ENCODE peak calls at places on chromosome 22, in four cellular contexts. E, Q, U and M are unnamed samples. For H3K9me3, the result is how much of the 10 kb centered on the place peaks cover.

GRCh38 chr22:43890901-43891331 is 897 bp downstream of the PNPLA5 start:
- DNase-seq in E (no peak), Q (no peak), U (no peak), M (no peak)

GRCh38 chr22:27329471-27329870 is 472.1 kb downstream of the MN1 start:
- DNase-seq in E (no peak), Q (no peak), U (no peak), M (no peak)

GRCh38 chr22:46911341-46911740 is 148.9 kb downstream of the TBC1D22A start:
- DNase-seq in E (no peak), Q (no peak), U (peak), M (no peak)

GRCh38 chr22:35037089-35037488 is 28.9 kb upstream of the ISX start:
- DNase-seq in E (no peak), Q (no peak), U (no peak), M (no peak)

GRCh38 chr22:38959574-38959973 is 2.2 kb downstream of the APOBEC3A start:
- DNase-seq in E (no peak), Q (no peak), U (no peak), M (no peak)

GRCh38 chr22:37459211-37459610 is 27.0 kb downstream of the MFNG start:
- DNase-seq in E (no peak), Q (no peak), U (no peak), M (no peak)

GRCh38 chr22:42322562-42322926 is 52.1 kb upstream of the TCF20 start:
- DNase-seq in E (no peak), Q (no peak), U (no peak), M (no peak)

GRCh38 chr22:46587492-46588278 is 32.5 kb upstream of the GRAMD4 start:
- DNase-seq in E (no peak), Q (no peak), U (peak), M (no peak)

GRCh38 chr22:36871669-36872081 is 10.9 kb downstream of the NCF4 start:
- DNase-seq in E (no peak), Q (no peak), U (no peak), M (no peak)

GRCh38 chr22:46652081-46652929 is 32.1 kb downstream of the GRAMD4 start:
- DNase-seq in E (no peak), Q (no peak), U (no peak), M (no peak)

GRCh38 chr22:29215012-29215860 is 9.5 kb downstream of the EMID1 start:
- DNase-seq in E (no peak), Q (no peak), U (peak), M (no peak)

GRCh38 chr22:35591696-35592417 is 25.3 kb downstream of the MB start:
- DNase-seq in E (no peak), Q (no peak), U (no peak), M (no peak)

GRCh38 chr22:40070701-40071100 is 75.9 kb downstream of the FAM83F start:
- DNase-seq in E (no peak), Q (no peak), U (no peak), M (no peak)

GRCh38 chr22:36986242-36986821 is 32.9 kb downstream of the TST start:
- DNase-seq in E (no peak), Q (no peak), U (no peak), M (no peak)

GRCh38 chr22:21450320-21450831 is 16.8 kb upstream of the TMEM191C start:
- DNase-seq in E (no peak), Q (no peak), U (no peak), M (peak)

GRCh38 chr22:22584722-22585121 is 25.7 kb upstream of the PRAME start:
- DNase-seq in E (no peak), Q (no peak), U (no peak), M (no peak)

GRCh38 chr22:43917523-43917922 is 6.1 kb upstream of the PNPLA3 start:
- DNase-seq in E (no peak), Q (no peak), U (no peak), M (no peak)

GRCh38 chr22:22913989-22914388 is 26.4 kb downstream of the IGLL5 start:
- DNase-seq in E (no peak), Q (no peak), U (no peak), M (no peak)

GRCh38 chr22:39647836-39648500 is 77.4 kb downstream of the CACNA1I start:
- DNase-seq in E (no peak), Q (no peak), U (no peak), M (no peak)

GRCh38 chr22:36162127-36163034 is 1.8 kb upstream of the APOL3 start:
- DNase-seq in E (no peak), Q (no peak), U (no peak), M (no peak)

GRCh38 chr22:38017272-38017920 is 33.0 kb upstream of the SOX10 start:
- DNase-seq in E (peak), Q (no peak), U (peak), M (peak)

GRCh38 chr22:37566903-37567798 is 6.9 kb downstream of the CDC42EP1 start:
- DNase-seq in E (peak), Q (no peak), U (peak), M (peak)

GRCh38 chr22:33811686-33812085 is 108.6 kb downstream of the LARGE1 start:
- DNase-seq in E (no peak), Q (no peak), U (peak), M (peak)

GRCh38 chr22:33851240-33851639 is 69.0 kb downstream of the LARGE1 start:
- DNase-seq in E (no peak), Q (no peak), U (no peak), M (no peak)

GRCh38 chr22:38788417-38788816 is 5.5 kb downstream of the DNAL4 start:
- DNase-seq in E (peak), Q (no peak), U (peak), M (peak)

DNA sequence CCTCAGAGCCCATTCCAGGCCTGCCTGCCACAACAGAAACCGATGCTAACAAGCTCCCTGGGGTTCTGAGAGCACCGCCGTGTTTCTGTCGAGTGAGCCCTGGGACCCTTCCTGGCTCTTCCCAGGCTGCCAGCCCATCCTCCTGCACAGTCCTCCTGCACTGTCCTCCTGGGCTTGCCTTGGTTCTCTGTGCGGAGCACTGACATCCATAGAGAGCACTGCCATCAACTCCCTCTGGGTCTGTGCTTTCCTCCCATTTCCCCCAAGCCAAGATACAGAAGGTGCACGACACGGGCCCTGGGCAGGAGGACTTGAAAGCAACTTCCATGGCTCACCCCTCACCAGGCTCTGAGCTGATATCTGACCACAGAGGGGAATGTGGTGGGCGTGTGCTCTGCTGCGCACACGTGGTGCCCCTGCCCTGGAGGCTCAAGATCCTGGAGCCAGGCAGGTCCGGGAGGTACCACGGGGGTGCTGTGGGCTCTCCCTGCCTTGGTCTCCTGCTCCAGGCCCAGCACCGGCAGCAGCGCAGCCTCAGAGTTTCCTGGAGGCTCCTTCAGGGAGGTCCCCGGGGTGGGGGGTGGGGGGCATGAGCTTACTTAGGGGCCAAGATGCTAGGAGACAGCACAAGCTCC is 304.2 kb downstream of the BRD1 start:
- DNase-seq in E (no peak), Q (no peak), U (no peak), M (no peak)
- H3K9me3 ChIP-seq in E (under half), Q (under half), U (under half), M (under half)

GRCh38 chr22:19661156-19661555 is 53.1 kb upstream of the SEPTIN5 start:
- DNase-seq in E (no peak), Q (no peak), U (no peak), M (no peak)

GRCh38 chr22:19657252-19658056 is 56.8 kb upstream of the SEPTIN5 start:
- DNase-seq in E (no peak), Q (no peak), U (no peak), M (no peak)

GRCh38 chr22:19658057-19658966 is 56.0 kb upstream of the SEPTIN5 start:
- DNase-seq in E (no peak), Q (no peak), U (no peak), M (no peak)

GRCh38 chr22:19658967-19659804 is 55.1 kb upstream of the SEPTIN5 start:
- DNase-seq in E (no peak), Q (no peak), U (no peak), M (no peak)

GRCh38 chr22:19659805-19660345 is 54.4 kb upstream of the SEPTIN5 start:
- DNase-seq in E (no peak), Q (no peak), U (no peak), M (no peak)
- TF ChIP-seq POLR2A in E (no peak), Q (no peak), U (no peak), M (no peak)

GRCh38 chr22:44975444-44976262 is 34.2 kb downstream of the PHF21B start:
- DNase-seq in E (no peak), Q (peak), U (peak), M (peak)
- TF ChIP-seq CTCF in E (no peak), Q (peak), U (peak), M (peak)

GRCh38 chr22:49597428-49598039 is 230.1 kb downstream of the BRD1 start:
- DNase-seq in E (no peak), Q (no peak), U (no peak), M (no peak)

GRCh38 chr22:49599039-49599438 is 228.6 kb downstream of the BRD1 start:
- DNase-seq in E (no peak), Q (no peak), U (no peak), M (no peak)

GRCh38 chr22:49599691-49600451 is 227.8 kb downstream of the BRD1 start:
- DNase-seq in E (no peak), Q (no peak), U (no peak), M (no peak)

GRCh38 chr22:49600452-49600847 is 227.2 kb downstream of the BRD1 start:
- DNase-seq in E (no peak), Q (no peak), U (no peak), M (no peak)

DNA sequence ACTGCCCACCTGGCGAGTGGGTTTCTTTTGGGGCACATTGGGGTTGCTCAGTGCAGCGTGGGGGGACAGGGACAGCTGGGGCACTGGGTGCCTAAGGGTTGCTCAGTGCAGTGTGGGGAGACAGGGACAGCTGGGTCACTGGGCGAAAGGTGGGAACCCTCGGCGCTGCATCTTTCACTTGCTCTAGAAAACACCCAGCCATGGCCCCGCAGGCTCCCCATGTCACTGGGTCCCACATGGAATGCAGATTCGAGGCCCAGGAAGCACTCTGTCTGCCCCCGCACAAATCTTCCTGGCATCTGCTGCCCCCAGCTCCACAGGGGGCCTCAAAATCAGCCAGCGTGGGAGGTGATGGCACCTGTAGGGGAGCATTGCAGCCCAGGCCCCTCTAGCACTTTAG is 229.3 kb downstream of the BRD1 start:
- DNase-seq in E (no peak), Q (no peak), U (no peak), M (no peak)
- H3K9me3 ChIP-seq in E (under half), Q (under half), U (under half), M (under half)

DNA sequence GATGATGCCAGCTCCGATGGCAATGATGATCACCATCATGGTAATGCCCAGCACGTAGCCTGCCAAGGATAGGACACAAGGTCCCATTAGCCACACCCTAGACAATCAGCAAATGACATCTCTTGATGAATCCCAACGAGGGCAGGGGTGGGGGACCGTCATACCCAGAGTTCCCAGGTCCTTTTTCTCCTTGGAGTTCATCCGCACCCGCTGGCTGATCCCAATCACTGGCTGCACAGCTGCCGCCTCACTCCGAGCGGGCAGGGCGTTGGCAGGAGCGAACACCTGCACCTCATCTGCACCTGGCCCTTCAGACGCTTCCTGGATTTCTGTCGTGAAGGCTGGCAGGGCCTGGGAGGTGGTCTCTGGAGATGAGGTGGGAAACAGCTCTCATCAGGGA is 3.0 kb downstream of the PIK3IP1 start:
- DNase-seq in E (no peak), Q (no peak), U (no peak), M (no peak)
- TF ChIP-seq POLR2A in E (no peak), Q (no peak), U (no peak), M (no peak)

DNA sequence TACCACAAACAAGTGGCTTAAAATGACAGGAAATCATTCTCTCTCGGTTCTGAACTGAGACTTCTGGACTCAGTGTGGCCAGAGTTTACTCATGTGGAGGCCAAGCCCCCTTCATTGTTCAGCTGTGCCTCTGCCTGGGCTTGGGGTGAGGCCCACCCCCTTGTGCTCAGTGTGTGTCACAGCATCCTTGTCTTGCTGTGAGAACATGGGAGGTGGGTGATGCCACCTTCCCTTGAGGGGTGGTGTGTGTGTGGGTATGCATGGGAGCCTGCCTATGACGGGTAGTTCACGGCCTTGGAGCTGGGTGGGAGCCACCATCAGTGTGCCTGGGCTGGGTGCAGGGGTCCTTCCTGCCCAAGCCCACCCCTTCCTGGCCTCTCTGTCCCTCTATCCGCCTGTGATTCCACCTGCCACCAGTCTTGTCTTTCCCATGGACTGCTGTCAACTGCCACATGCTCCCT is 101.7 kb downstream of the MORC2 start:
- DNase-seq in E (no peak), Q (no peak), U (no peak), M (no peak)
- TF ChIP-seq CTCF in E (no peak), Q (no peak), U (no peak), M (no peak)

GRCh38 chr22:48084041-48084748 is 1321.7 kb downstream of the TBC1D22A start:
- DNase-seq in E (no peak), Q (no peak), U (no peak), M (no peak)
- H3K9me3 ChIP-seq in E (under half), Q (under half), U (under half), M (under half)

GRCh38 chr22:30609260-30610185 is 2.5 kb downstream of the TCN2 start:
- DNase-seq in E (peak), Q (no peak), U (no peak), M (no peak)
- TF ChIP-seq POLR2A in E (peak), Q (peak), U (no peak), M (no peak)

GRCh38 chr22:25110846-25111578 is 88.6 kb upstream of the CRYBB3 start:
- DNase-seq in E (peak), Q (no peak), U (peak), M (peak)
- TF ChIP-seq CTCF in E (peak), Q (peak), U (peak), M (peak)